ENCODE peak calls at places on chromosomes 1 and 21, in five cellular contexts. W is HCT116, U is HepG2, T is K562, B is GM12878. Y is an unnamed sample.

GRCh38 chr1:204450461-204451257 is 39.0 kb upstream of the PPP1R15B start:
- DNase-seq in W (no peak), U (no peak), T (peak), B (no peak), Y (no peak)

GRCh38 chr1:183159960-183160359 is 26.1 kb upstream of the LAMC2 start:
- DNase-seq in U (no peak), W (peak), T (no peak), B (no peak), Y (no peak)

GRCh38 chr1:228309548-228310067 is 97.0 kb downstream of the TRIM11 start:
- DNase-seq in W (no peak), T (no peak), U (no peak), B (no peak), Y (no peak)

GRCh38 chr1:41045740-41046139 is 24.2 kb upstream of the SLFNL1 start:
- DNase-seq in W (no peak), T (no peak), U (no peak), B (no peak), Y (no peak)

GRCh38 chr1:167720965-167721616 is 691 bp upstream of the MPZL1 start:
- DNase-seq in B (no peak), U (peak), W (no peak), T (no peak), Y (no peak)

GRCh38 chr1:206911064-206911663 is 10.6 kb downstream of the FCMR start:
- DNase-seq in B (no peak), W (no peak), T (peak), U (peak), Y (no peak)

GRCh38 chr1:108057536-108057935 is 92.6 kb upstream of the VAV3 start:
- DNase-seq in T (no peak), B (no peak), U (no peak), W (no peak), Y (no peak)

GRCh38 chr1:87766737-87767136 is 438.1 kb downstream of the LMO4 start:
- DNase-seq in U (no peak), B (no peak), T (no peak), W (no peak), Y (no peak)

GRCh38 chr21:41641821-41642368 is 125.0 kb downstream of the RIPK4 start:
- DNase-seq in U (peak), W (no peak), T (no peak), B (no peak), Y (no peak)

GRCh38 chr1:32448773-32449456 is 16.0 kb upstream of the ZBTB8B start:
- DNase-seq in W (peak), T (peak), U (peak), B (no peak), Y (peak)

GRCh38 chr1:109740615-109741373 is at the start of gene GSTM3:
- DNase-seq in T (no peak), U (no peak), B (no peak), W (no peak), Y (no peak)

GRCh38 chr1:214400136-214400535 is 119.2 kb downstream of the SMYD2 start:
- DNase-seq in U (no peak), W (no peak), B (no peak), T (no peak), Y (no peak)

GRCh38 chr1:50417946-50418599 is 5.2 kb downstream of the DMRTA2 start:
- DNase-seq in B (no peak), T (peak), W (no peak), U (no peak), Y (no peak)

GRCh38 chr1:53286950-53287349 is 40.9 kb downstream of the LRP8 start:
- DNase-seq in W (no peak), U (no peak), T (no peak), B (no peak), Y (no peak)

GRCh38 chr1:205477121-205477758 is 21.4 kb upstream of the BLACAT1 start:
- DNase-seq in B (no peak), W (no peak), U (no peak), T (no peak), Y (peak)

GRCh38 chr1:108583757-108584156 is 23.9 kb downstream of the EEIG2 start:
- DNase-seq in T (no peak), W (no peak), U (no peak), B (no peak), Y (no peak)

GRCh38 chr1:33266766-33267165 is 10.5 kb downstream of the ZNF362 start:
- DNase-seq in U (no peak), T (no peak), B (no peak), W (no peak), Y (no peak)

GRCh38 chr1:21946836-21947587 is 9.9 kb upstream of the HSPG2 start:
- DNase-seq in T (no peak), B (no peak), W (no peak), U (peak), Y (no peak)

GRCh38 chr21:36263797-36264196 is 56.2 kb upstream of the MORC3 start:
- DNase-seq in W (no peak), U (no peak), B (no peak), T (no peak), Y (no peak)

GRCh38 chr21:36257657-36258056 is 62.3 kb upstream of the MORC3 start:
- DNase-seq in W (no peak), U (no peak), T (no peak), B (no peak), Y (no peak)

GRCh38 chr21:36261459-36261858 is 58.5 kb upstream of the MORC3 start:
- DNase-seq in W (no peak), U (no peak), B (no peak), T (no peak), Y (no peak)

GRCh38 chr21:36260030-36260787 is 59.8 kb upstream of the MORC3 start:
- DNase-seq in B (peak), U (peak), T (peak), W (peak), Y (no peak)

DNA sequence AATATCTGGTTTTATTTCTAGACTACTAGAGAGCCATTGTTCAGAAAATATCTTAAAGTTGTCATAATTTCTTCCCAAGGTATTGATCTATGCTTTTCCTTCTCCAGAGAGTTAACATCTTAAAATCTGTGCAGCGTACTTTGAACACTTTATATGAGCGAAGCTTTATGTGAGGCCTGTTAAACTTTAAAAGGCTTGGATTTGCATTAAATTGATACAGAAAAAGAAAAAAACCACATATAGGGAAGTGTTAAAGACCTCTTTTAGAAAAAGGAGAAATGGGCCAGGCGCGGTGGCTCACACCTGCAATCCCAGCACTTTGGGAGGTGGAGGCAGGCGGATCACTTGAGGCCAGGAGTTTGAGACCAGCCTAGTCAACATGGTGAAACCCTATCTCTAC is 59.2 kb upstream of the MORC3 start:
- DNase-seq in U (no peak), T (no peak), B (no peak), W (no peak), Y (no peak)
- H3K27ac ChIP-seq in U (no peak), T (no peak), B (no peak), W (no peak), Y (no peak)

GRCh38 chr1:182029379-182030331 is 31.9 kb downstream of the ZNF648 start:
- DNase-seq in U (peak), T (peak), B (peak), W (peak), Y (peak)
- TF ChIP-seq POLR2A in U (peak), T (peak), B (peak), W (peak), Y (peak)

GRCh38 chr1:98057236-98057635 is 136.4 kb upstream of the DPYD start:
- DNase-seq in B (no peak), T (no peak), W (no peak), U (no peak), Y (no peak)
- TF ChIP-seq YY1 in B (no peak), T (no peak), W (no peak), U (no peak), Y (no peak)

GRCh38 chr1:61337471-61337870 is 255.1 kb downstream of the NFIA start:
- DNase-seq in T (no peak), U (no peak), B (no peak), W (no peak), Y (no peak)

GRCh38 chr1:61341426-61341825 is 259.1 kb downstream of the NFIA start:
- DNase-seq in W (no peak), T (no peak), U (no peak), B (no peak), Y (no peak)

GRCh38 chr1:61337981-61338848 is 255.9 kb downstream of the NFIA start:
- DNase-seq in W (peak), T (no peak), U (peak), B (no peak), Y (peak)

GRCh38 chr1:61337037-61337436 is 254.7 kb downstream of the NFIA start:
- DNase-seq in W (no peak), B (no peak), U (peak), T (no peak), Y (no peak)

GRCh38 chr1:61338899-61339298 is 256.5 kb downstream of the NFIA start:
- DNase-seq in U (peak), T (no peak), B (no peak), W (no peak), Y (no peak)
- H3K27ac ChIP-seq in U (peak), T (no peak), B (no peak), W (no peak), Y (no peak)

GRCh38 chr1:169794530-169795416 is at the start of gene METTL18:
- DNase-seq in U (peak), B (peak), T (peak), W (peak), Y (peak)
- TF ChIP-seq POLR2A in U (peak), B (peak), T (peak), W (no peak), Y (peak)

GRCh38 chr1:176521211-176521610 is 58.2 kb downstream of the PAPPA2 start:
- DNase-seq in U (no peak), T (no peak), W (no peak), B (no peak), Y (no peak)

GRCh38 chr1:176517484-176517883 is 54.5 kb downstream of the PAPPA2 start:
- DNase-seq in U (no peak), B (peak), T (no peak), W (no peak), Y (no peak)

GRCh38 chr1:176512966-176513365 is 50.0 kb downstream of the PAPPA2 start:
- DNase-seq in T (no peak), B (no peak), U (no peak), W (no peak), Y (no peak)

DNA sequence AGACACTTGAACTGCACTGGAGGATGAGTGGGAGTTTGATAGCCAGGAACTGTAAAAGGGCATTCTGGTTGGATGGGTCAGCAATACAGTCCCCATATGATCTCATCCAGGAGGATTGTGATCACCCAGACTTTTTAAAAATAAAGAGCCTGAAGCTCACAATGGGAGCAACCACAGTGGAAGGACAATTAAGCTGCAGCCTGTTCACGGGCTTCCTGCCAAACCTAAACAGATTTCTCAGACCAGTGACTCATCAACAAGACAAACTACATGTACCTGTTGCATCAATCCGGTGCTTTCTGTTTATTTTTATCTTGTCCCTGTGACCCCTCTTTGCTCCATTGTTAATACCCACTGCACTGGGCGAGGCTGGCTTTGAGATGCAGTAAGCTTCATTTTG is 52.3 kb downstream of the PAPPA2 start:
- DNase-seq in U (peak), B (no peak), T (no peak), W (no peak), Y (no peak)
- TF ChIP-seq YY1 in U (no peak), B (no peak), T (no peak), W (no peak), Y (no peak)

DNA sequence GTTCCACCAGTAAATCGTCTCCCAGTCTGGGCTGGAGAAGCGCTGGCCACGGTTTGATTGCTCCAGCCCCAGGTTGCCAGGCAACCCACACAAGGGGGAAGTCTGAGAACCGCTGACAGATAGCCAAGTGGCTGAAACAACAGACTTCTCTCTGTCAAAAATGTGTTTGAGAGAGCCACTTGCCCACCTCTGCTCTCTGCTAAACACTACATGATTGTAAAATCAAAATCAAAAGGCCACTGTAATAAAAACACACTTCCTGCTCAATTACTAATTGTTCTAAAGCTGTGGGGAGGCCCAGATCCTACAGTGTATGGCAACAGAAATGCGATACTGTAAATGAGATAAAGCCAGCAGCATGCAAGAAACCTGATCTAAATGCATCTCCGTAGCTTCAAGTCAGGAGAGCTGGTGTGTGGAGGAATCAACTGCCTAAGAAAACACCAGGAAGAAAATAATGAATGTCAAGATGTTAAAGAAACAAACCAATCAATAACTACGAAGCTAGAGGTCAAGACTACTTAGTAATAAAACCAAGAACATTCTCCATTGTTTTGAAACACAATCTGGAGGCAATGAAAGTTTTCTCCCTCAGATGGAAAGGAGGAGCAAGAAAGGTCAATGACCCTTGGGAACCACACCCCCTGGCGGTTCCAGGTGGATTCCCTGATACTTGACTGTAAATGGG is 121.2 kb downstream of the SLC45A1 start:
- DNase-seq in U (peak), B (no peak), T (peak), W (no peak), Y (peak)
- H3K27ac ChIP-seq in U (no peak), B (no peak), T (peak), W (peak), Y (peak)

GRCh38 chr1:222357252-222357651 is 190.7 kb downstream of the HHIPL2 start:
- DNase-seq in W (no peak), B (no peak), U (no peak), T (no peak), Y (no peak)

GRCh38 chr1:222358100-222358499 is 189.8 kb downstream of the HHIPL2 start:
- DNase-seq in W (no peak), B (no peak), U (no peak), T (no peak), Y (no peak)
- TF ChIP-seq POLR2A in W (no peak), B (no peak), U (no peak), T (no peak), Y (no peak)

GRCh38 chr21:45965084-45965826 is 16.3 kb upstream of the COL6A1 start:
- DNase-seq in T (no peak), B (no peak), W (no peak), U (no peak), Y (no peak)
- TF ChIP-seq YY1 in T (no peak), B (no peak), W (no peak), U (no peak), Y (no peak)

Y was measured in H1.